ENCODE peak calls at places on chromosome 12, in seven cellular contexts. L, T, V, U, I, Q and W are unnamed samples.

GRCh38 chr12:100345020-100345767 is 11.7 kb upstream of the SLC17A8 start:
- DNase-seq in L (no peak), T (no peak), V (no peak), U (no peak), I (no peak), Q (no peak), W (no peak)

GRCh38 chr12:84730561-84731162 is 181.9 kb downstream of the SLC6A15 start:
- DNase-seq in L (no peak), T (no peak), V (no peak), U (no peak), I (no peak), Q (no peak), W (no peak)

GRCh38 chr12:102216086-102216691 is 18.6 kb upstream of the PMCH start:
- DNase-seq in L (peak), T (no peak), V (peak), U (no peak), I (no peak), Q (no peak), W (no peak)

GRCh38 chr12:89245090-89245489 is 107.2 kb downstream of the DUSP6 start:
- DNase-seq in L (no peak), T (peak), V (peak), U (peak), I (no peak), Q (peak), W (no peak)

GRCh38 chr12:104741072-104741471 is 217.0 kb downstream of the SLC41A2 start:
- DNase-seq in L (no peak), T (no peak), V (no peak), U (no peak), I (peak), Q (no peak), W (no peak)

GRCh38 chr12:78128236-78128635 is 297.5 kb downstream of the NAV3 start:
- DNase-seq in L (no peak), T (no peak), V (no peak), U (no peak), I (no peak), Q (no peak), W (no peak)

GRCh38 chr12:3224530-3224903 is 147.3 kb downstream of the TSPAN9 start:
- DNase-seq in L (no peak), T (no peak), V (no peak), U (no peak), I (no peak), Q (no peak), W (no peak)

GRCh38 chr12:38689704-38690103 is 215.7 kb downstream of the CPNE8 start:
- DNase-seq in L (peak), T (no peak), V (no peak), U (no peak), I (no peak), Q (no peak), W (no peak)